ENCODE peak calls at places on chromosomes 12 and 14, in four cellular contexts. B is neural crest cell, Z is IMR-90, S is right lobe of liver. T is an unnamed sample.

GRCh38 chr12:52260351-52261210 is 13.9 kb upstream of the KRT86 start:
- DNase-seq in B (no peak), Z (peak), S (no peak), T (no peak)

GRCh38 chr12:3168775-3169221 is 91.6 kb downstream of the TSPAN9 start:
- DNase-seq in B (no peak), Z (peak), S (no peak), T (peak)

GRCh38 chr14:73235531-73236155 is 1.7 kb upstream of the PAPLN start:
- DNase-seq in B (no peak), Z (no peak), S (no peak), T (no peak)

GRCh38 chr12:49470986-49471385 is 67.8 kb upstream of the KCNH3 start:
- DNase-seq in B (no peak), Z (peak), S (no peak), T (no peak)

GRCh38 chr12:69383074-69383473 is 23.5 kb downstream of the YEATS4 start:
- DNase-seq in B (no peak), Z (no peak), S (no peak), T (no peak)

GRCh38 chr14:64581363-64581762 is 31.6 kb downstream of the PPP1R36 start:
- DNase-seq in B (no peak), Z (no peak), S (no peak), T (no peak)

GRCh38 chr14:22561661-22562579 is 27.1 kb downstream of the DAD1 start:
- DNase-seq in B (no peak), Z (no peak), S (no peak), T (no peak)

GRCh38 chr12:402127-402456 is 648 bp downstream of the CCDC77 start:
- DNase-seq in B (no peak), Z (peak), S (no peak), T (peak)

GRCh38 chr14:20415723-20416622 is 2.7 kb upstream of the TEP1 start:
- DNase-seq in B (peak), Z (peak), S (no peak), T (peak)

GRCh38 chr14:57709909-57710308 is 156.0 kb downstream of the SLC35F4 start:
- DNase-seq in B (no peak), Z (no peak), S (no peak), T (no peak)

GRCh38 chr14:83467811-83468210 is 1934.2 kb upstream of the SEL1L start:
- DNase-seq in B (no peak), Z (peak), S (no peak), T (no peak)

GRCh38 chr12:953776-954175 is 4.3 kb upstream of the RAD52 start:
- DNase-seq in B (no peak), Z (peak), S (no peak), T (peak)

GRCh38 chr12:133080619-133081407 is at the start of gene ZNF140:
- DNase-seq in B (no peak), Z (peak), S (peak), T (peak)
- TF ChIP-seq CTCF in B (peak), Z (peak), S (peak), T (peak)

GRCh38 chr14:47425302-47425701 is 250.1 kb downstream of the MDGA2 start:
- DNase-seq in B (no peak), Z (no peak), S (no peak), T (no peak)
- TF ChIP-seq CTCF in B (no peak), Z (no peak), S (no peak), T (no peak)

GRCh38 chr12:87274594-87275245 is 754.5 kb downstream of the C12orf50 start:
- DNase-seq in B (no peak), Z (peak), S (no peak), T (peak)
- TF ChIP-seq CTCF in B (peak), Z (peak), S (peak), T (peak)

DNA sequence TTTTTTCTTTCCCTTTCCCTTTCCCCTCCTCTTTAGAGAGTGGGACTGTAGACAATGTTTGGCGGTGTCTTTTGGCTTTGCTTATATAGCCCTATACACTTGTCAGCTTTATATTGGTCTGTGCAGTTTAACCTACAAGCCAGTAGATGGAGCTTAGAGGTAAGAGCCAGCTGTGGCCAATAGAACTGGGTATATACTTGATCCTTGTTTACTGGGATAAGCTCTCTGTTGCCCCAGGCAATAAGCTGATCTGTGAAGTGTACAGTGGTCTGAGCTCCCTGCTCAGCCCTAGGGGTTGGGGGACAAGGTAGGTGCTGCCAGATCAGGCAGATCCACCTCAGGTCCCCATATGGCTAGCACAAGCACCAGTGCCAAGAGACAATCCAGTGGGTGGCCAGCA is 434.1 kb downstream of the NOVA1 start:
- DNase-seq in B (no peak), Z (peak), S (no peak), T (peak)
- TF ChIP-seq CTCF in B (peak), Z (peak), S (peak), T (peak)

DNA sequence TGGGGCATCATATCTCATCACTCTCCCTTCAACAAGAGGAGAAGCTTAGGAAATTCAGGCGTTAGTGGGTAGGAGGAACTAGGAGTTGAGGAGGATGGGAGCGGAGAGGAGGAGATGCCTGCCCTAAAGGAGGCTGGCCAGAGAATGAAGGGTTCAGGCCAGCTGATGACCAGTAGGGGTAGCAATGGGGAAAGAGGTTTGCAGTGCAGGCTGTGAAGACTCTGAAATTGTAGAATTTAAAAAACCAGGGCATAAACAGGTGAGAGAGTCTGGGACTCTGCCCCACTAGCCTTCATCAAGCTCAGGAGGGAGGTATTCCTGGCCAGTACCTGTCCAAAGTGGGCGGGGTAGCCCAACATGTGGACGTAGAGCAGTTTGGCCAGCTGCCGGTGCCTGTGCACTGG is 807 bp downstream of the AP1G2 start:
- DNase-seq in B (no peak), Z (no peak), S (no peak), T (peak)
- TF ChIP-seq CTCF in B (peak), Z (peak), S (no peak), T (peak)

DNA sequence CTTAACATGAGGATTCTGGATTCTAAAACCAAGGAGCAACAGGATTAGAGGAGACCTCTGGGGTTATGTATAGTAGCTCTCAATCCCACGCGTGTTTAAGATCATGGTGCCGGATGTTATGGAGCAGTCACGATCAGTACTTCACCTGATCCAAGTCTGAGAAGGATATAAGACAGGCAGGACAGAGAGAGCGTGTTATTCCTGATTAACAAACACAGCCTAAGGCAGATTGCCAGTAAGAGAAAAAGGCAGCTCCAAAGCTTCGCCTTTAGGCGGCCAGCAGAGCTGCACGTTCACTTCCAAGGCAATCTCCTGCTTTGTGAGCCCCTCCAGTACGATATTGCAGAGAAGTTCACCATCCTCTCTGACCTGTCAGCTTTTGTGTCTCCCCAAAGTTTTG is 5.5 kb downstream of the SETD3 start:
- DNase-seq in B (no peak), Z (no peak), S (no peak), T (no peak)
- TF ChIP-seq CTCF in B (no peak), Z (no peak), S (no peak), T (no peak)